ENCODE peak calls at places on chromosomes 11 and 22, in four cellular contexts. K, I, G and S are unnamed samples.

GRCh38 chr11:57778318-57779037 is 16.9 kb downstream of the CTNND1 start:
- DNase-seq in K (peak), I (no peak), G (peak), S (no peak)

GRCh38 chr11:66020618-66021357 is 5.5 kb downstream of the CATSPER1 start:
- DNase-seq in K (peak), I (no peak), G (peak), S (peak)

GRCh38 chr11:73240190-73240781 is 22.2 kb downstream of the P2RY2 start:
- DNase-seq in K (peak), I (no peak), G (peak), S (no peak)

GRCh38 chr11:86553322-86553721 is 119.1 kb downstream of the ME3 start:
- DNase-seq in K (no peak), I (no peak), G (no peak), S (no peak)

GRCh38 chr11:128291835-128292234 is 295.5 kb downstream of the ETS1 start:
- DNase-seq in K (no peak), I (no peak), G (no peak), S (no peak)

GRCh38 chr11:86288776-86289507 is 13.1 kb upstream of the HIKESHI start:
- DNase-seq in K (no peak), I (no peak), G (no peak), S (no peak)

GRCh38 chr11:102685769-102686168 is 19.8 kb downstream of the MMP27 start:
- DNase-seq in K (no peak), I (no peak), G (no peak), S (peak)

GRCh38 chr11:73270089-73270854 is 1.9 kb upstream of the P2RY6 start:
- DNase-seq in K (no peak), I (no peak), G (no peak), S (peak)

GRCh38 chr11:47186937-47187681 is 875 bp upstream of the PACSIN3 start:
- DNase-seq in K (peak), I (peak), G (peak), S (no peak)

GRCh38 chr22:49638788-49639187 is 188.9 kb downstream of the BRD1 start:
- DNase-seq in K (no peak), I (no peak), G (no peak), S (no peak)

GRCh38 chr11:12411806-12412727 is 34.7 kb downstream of the PARVA start:
- DNase-seq in K (peak), I (peak), G (peak), S (peak)

GRCh38 chr11:134287561-134287960 is 11.4 kb downstream of the GLB1L3 start:
- DNase-seq in K (no peak), I (no peak), G (no peak), S (no peak)

GRCh38 chr11:123166095-123166559 is 28.9 kb downstream of the CLMP start:
- DNase-seq in K (peak), I (peak), G (no peak), S (no peak)

GRCh38 chr11:7348432-7349298 is 97.0 kb downstream of the SYT9 start:
- DNase-seq in K (peak), I (no peak), G (no peak), S (no peak)

GRCh38 chr11:72263363-72263762 is 19.4 kb upstream of the PHOX2A start:
- DNase-seq in K (peak), I (no peak), G (no peak), S (no peak)

GRCh38 chr11:69001301-69002081 is 11.6 kb downstream of the MRGPRF start:
- DNase-seq in K (no peak), I (no peak), G (no peak), S (no peak)

GRCh38 chr11:441418-442274 is at the start of gene ANO9:
- DNase-seq in K (peak), I (peak), G (no peak), S (no peak)

GRCh38 chr11:8080674-8081590 is at the start of gene TUB:
- DNase-seq in K (no peak), I (no peak), G (peak), S (no peak)

GRCh38 chr22:26143801-26144325 is 25.4 kb upstream of the SEZ6L start:
- DNase-seq in K (no peak), I (no peak), G (no peak), S (no peak)